ENCODE peak calls at places on chromosomes 5 and 9, in ten cellular contexts. A is posterior vena cava; J is activated CD4-positive, alpha-beta T cell treated with anti-CD3 and anti-CD28 coated beads, Interleukin-2, amount 10 ng/mL, durations not matched to agents 7 days and 5 days; D is DMS153; H is epithelial cell of esophagus; O is NCI-H146; U is CD8-positive, alpha-beta memory T cell; X is non-pigmented ciliary epithelial cell; S is iris pigment epithelial cell; Y is caudate nucleus. G is an unnamed sample.

GRCh38 chr9:137309368-137310189 is 7.5 kb upstream of the NRARP start:
- DNase-seq in X (no peak), D (no peak), S (no peak), U (no peak), H (no peak), O (no peak), Y (no peak), A (no peak), J (no peak), G (peak; percentile 70)

GRCh38 chr5:37028910-37029309 is 152.3 kb downstream of the NIPBL start:
- DNase-seq in H (no peak), Y (no peak), S (no peak), U (no peak), O (no peak), D (no peak), A (no peak), J (no peak), X (no peak), G (no peak)

GRCh38 chr5:10564838-10565784 is 1.2 kb downstream of the ANKRD33B start:
- DNase-seq in D (no peak), S (no peak), X (no peak), J (no peak), Y (no peak), H (no peak), A (peak; percentile 83), O (no peak), U (no peak), G (peak; percentile 83)

GRCh38 chr5:96214442-96215197 is 218.4 kb downstream of the PCSK1 start:
- DNase-seq in O (no peak), J (no peak), H (no peak), D (no peak), S (no peak), A (no peak), X (no peak), Y (no peak), U (no peak), G (no peak)

GRCh38 chr9:19533373-19533772 is 124.6 kb downstream of the ACER2 start:
- DNase-seq in O (no peak), H (no peak), J (no peak), U (no peak), Y (no peak), S (peak; percentile 60), D (no peak), X (peak; percentile 14), A (no peak), G (no peak)

GRCh38 chr5:67170783-67171182 is 25.8 kb downstream of the CD180 start:
- DNase-seq in J (no peak), A (no peak), S (no peak), H (no peak), U (no peak), X (no peak), D (no peak), Y (no peak), O (no peak), G (no peak)

GRCh38 chr9:75454891-75455290 is 366.6 kb downstream of the OSTF1 start:
- DNase-seq in Y (no peak), H (no peak), X (no peak), A (no peak), U (no peak), O (no peak), J (no peak), S (no peak), D (no peak), G (no peak)

GRCh38 chr9:129868571-129869486 is 33.6 kb downstream of the USP20 start:
- DNase-seq in D (no peak), O (no peak), H (peak; percentile 69), U (peak; percentile 92), Y (no peak), A (peak; percentile 80), J (peak; percentile 94), X (no peak), S (no peak), G (peak; percentile 87)

GRCh38 chr5:72134226-72134625 is 27.0 kb downstream of the MAP1B start:
- DNase-seq in H (peak; percentile 67), J (no peak), X (peak; percentile 38), A (no peak), D (no peak), Y (no peak), S (peak; percentile 79), U (no peak), O (peak; percentile 13), G (no peak)

GRCh38 chr5:179154991-179155955 is 95.1 kb downstream of the ZNF354C start:
- DNase-seq in Y (no peak), S (no peak), D (no peak), J (no peak), U (no peak), A (no peak), X (no peak), H (no peak), O (peak; percentile 14), G (peak; percentile 65)

GRCh38 chr9:14214065-14214684 is 99.8 kb downstream of the NFIB start:
- DNase-seq in J (no peak), H (no peak), U (no peak), D (no peak), O (no peak), Y (no peak), A (no peak), S (no peak), X (no peak), G (no peak)

GRCh38 chr5:3032513-3032912 is 281.0 kb upstream of the IRX2 start:
- DNase-seq in O (no peak), U (no peak), S (no peak), J (no peak), X (no peak), A (no peak), Y (no peak), H (no peak), D (no peak), G (no peak)

GRCh38 chr9:135077497-135078200 is 9.8 kb upstream of the OLFM1 start:
- DNase-seq in A (peak; percentile 79), S (peak; percentile 14), O (no peak), J (no peak), H (no peak), D (no peak), Y (no peak), X (no peak), U (no peak), G (peak; percentile 67)

GRCh38 chr9:131382850-131383729 is 10.8 kb upstream of the PRRC2B start:
- DNase-seq in H (peak; percentile 72), U (no peak), O (peak; percentile 92), D (peak; percentile 74), Y (no peak), J (no peak), S (peak; percentile 70), A (no peak), X (no peak), G (no peak)

G was measured in kidney.